ENCODE peak calls at places on chromosome 13, in nine cellular contexts. One of them, this sample, is unnamed.

GRCh38 chr13:32165791-32166190 is 134.2 kb downstream of the FRY start:
- DNase-seq in DND-41: no peak
- DNase-seq in right lobe of liver: no peak
- DNase-seq in transverse colon: no peak
- DNase-seq in HCT116: no peak
- DNase-seq in GM23248: no peak
- DNase-seq in SK-N-MC: no peak
- DNase-seq in fibroblast of lung: no peak
- DNase-seq in heart left ventricle: peak; percentile 74
- DNase-seq in this sample: peak; percentile 57

GRCh38 chr13:39816936-39817335 is 161.5 kb downstream of the COG6 start:
- DNase-seq in DND-41: no peak
- DNase-seq in right lobe of liver: no peak
- DNase-seq in transverse colon: no peak
- DNase-seq in HCT116: no peak
- DNase-seq in GM23248: no peak
- DNase-seq in SK-N-MC: no peak
- DNase-seq in fibroblast of lung: peak; percentile 72
- DNase-seq in heart left ventricle: no peak
- DNase-seq in this sample: no peak

GRCh38 chr13:98916403-98916802 is 61.5 kb downstream of the DOCK9 start:
- DNase-seq in DND-41: no peak
- DNase-seq in right lobe of liver: no peak
- DNase-seq in transverse colon: no peak
- DNase-seq in HCT116: no peak
- DNase-seq in GM23248: no peak
- DNase-seq in SK-N-MC: no peak
- DNase-seq in fibroblast of lung: no peak
- DNase-seq in heart left ventricle: no peak
- DNase-seq in this sample: no peak

GRCh38 chr13:32206097-32206740 is 108.9 kb downstream of the ZAR1L start:
- DNase-seq in DND-41: no peak
- DNase-seq in right lobe of liver: no peak
- DNase-seq in transverse colon: no peak
- DNase-seq in HCT116: no peak
- DNase-seq in GM23248: peak; percentile 12
- DNase-seq in SK-N-MC: no peak
- DNase-seq in fibroblast of lung: no peak
- DNase-seq in heart left ventricle: no peak
- DNase-seq in this sample: no peak

GRCh38 chr13:27044837-27045570 is 126.6 kb downstream of the USP12 start:
- DNase-seq in DND-41: peak; percentile 53
- DNase-seq in right lobe of liver: no peak
- DNase-seq in transverse colon: no peak
- DNase-seq in HCT116: no peak
- DNase-seq in GM23248: no peak
- DNase-seq in SK-N-MC: no peak
- DNase-seq in fibroblast of lung: no peak
- DNase-seq in heart left ventricle: no peak
- DNase-seq in this sample: no peak

GRCh38 chr13:110911880-110912279 is 3.0 kb downstream of the ANKRD10 start:
- DNase-seq in DND-41: no peak
- DNase-seq in right lobe of liver: no peak
- DNase-seq in transverse colon: no peak
- DNase-seq in HCT116: no peak
- DNase-seq in GM23248: peak; percentile 53
- DNase-seq in SK-N-MC: no peak
- DNase-seq in fibroblast of lung: peak; percentile 41
- DNase-seq in heart left ventricle: no peak
- DNase-seq in this sample: no peak

GRCh38 chr13:24618219-24618955 is 61.8 kb upstream of the ATP12A start:
- DNase-seq in DND-41: peak; percentile 81
- DNase-seq in right lobe of liver: no peak
- DNase-seq in transverse colon: peak; percentile 41
- DNase-seq in HCT116: no peak
- DNase-seq in GM23248: no peak
- DNase-seq in SK-N-MC: no peak
- DNase-seq in fibroblast of lung: peak; percentile 14
- DNase-seq in heart left ventricle: no peak
- DNase-seq in this sample: no peak

GRCh38 chr13:54593504-54593903 is 1564.9 kb downstream of the OLFM4 start:
- DNase-seq in DND-41: no peak
- DNase-seq in right lobe of liver: no peak
- DNase-seq in transverse colon: no peak
- DNase-seq in HCT116: no peak
- DNase-seq in GM23248: no peak
- DNase-seq in SK-N-MC: no peak
- DNase-seq in fibroblast of lung: no peak
- DNase-seq in heart left ventricle: no peak
- DNase-seq in this sample: no peak

GRCh38 chr13:53038993-53039392 is 10.4 kb downstream of the OLFM4 start:
- DNase-seq in DND-41: no peak
- DNase-seq in right lobe of liver: no peak
- DNase-seq in transverse colon: no peak
- DNase-seq in HCT116: no peak
- DNase-seq in GM23248: no peak
- DNase-seq in SK-N-MC: no peak
- DNase-seq in fibroblast of lung: no peak
- DNase-seq in heart left ventricle: no peak
- DNase-seq in this sample: no peak

GRCh38 chr13:36275190-36276002 is 22.2 kb downstream of the CCDC169 start:
- DNase-seq in DND-41: peak; percentile 6
- DNase-seq in right lobe of liver: no peak
- DNase-seq in transverse colon: no peak
- DNase-seq in HCT116: no peak
- DNase-seq in GM23248: peak; percentile 83
- DNase-seq in SK-N-MC: no peak
- DNase-seq in fibroblast of lung: peak; percentile 84
- DNase-seq in heart left ventricle: no peak
- DNase-seq in this sample: peak; percentile 48

GRCh38 chr13:50400035-50400726 is 384.9 kb downstream of the KCNRG start:
- DNase-seq in DND-41: no peak
- DNase-seq in right lobe of liver: no peak
- DNase-seq in transverse colon: no peak
- DNase-seq in HCT116: no peak
- DNase-seq in GM23248: no peak
- DNase-seq in SK-N-MC: no peak
- DNase-seq in fibroblast of lung: peak; percentile 66
- DNase-seq in heart left ventricle: peak; percentile 65
- DNase-seq in this sample: peak; percentile 48

GRCh38 chr13:111503376-111503775 is 182.9 kb downstream of the TEX29 start:
- DNase-seq in DND-41: no peak
- DNase-seq in right lobe of liver: peak; percentile 12
- DNase-seq in transverse colon: no peak
- DNase-seq in HCT116: no peak
- DNase-seq in GM23248: no peak
- DNase-seq in SK-N-MC: no peak
- DNase-seq in fibroblast of lung: no peak
- DNase-seq in heart left ventricle: no peak
- DNase-seq in this sample: no peak

GRCh38 chr13:21297914-21298831 is 121.7 kb downstream of the MRPL57 start:
- DNase-seq in DND-41: peak; percentile 89
- DNase-seq in right lobe of liver: peak; percentile 90
- DNase-seq in transverse colon: peak; percentile 90
- DNase-seq in HCT116: peak; percentile 86
- DNase-seq in GM23248: peak; percentile 98
- DNase-seq in SK-N-MC: no peak
- DNase-seq in fibroblast of lung: peak; percentile 89
- DNase-seq in heart left ventricle: peak; percentile 88
- DNase-seq in this sample: peak; percentile 83

GRCh38 chr13:21812192-21812626 is 141.3 kb downstream of the FGF9 start:
- DNase-seq in DND-41: no peak
- DNase-seq in right lobe of liver: no peak
- DNase-seq in transverse colon: no peak
- DNase-seq in HCT116: no peak
- DNase-seq in GM23248: no peak
- DNase-seq in SK-N-MC: no peak
- DNase-seq in fibroblast of lung: no peak
- DNase-seq in heart left ventricle: no peak
- DNase-seq in this sample: no peak

GRCh38 chr13:59356607-59357006 is 807.1 kb downstream of the DIAPH3 start:
- DNase-seq in DND-41: no peak
- DNase-seq in right lobe of liver: peak; percentile 66
- DNase-seq in transverse colon: peak; percentile 18
- DNase-seq in HCT116: no peak
- DNase-seq in GM23248: peak; percentile 1
- DNase-seq in SK-N-MC: no peak
- DNase-seq in fibroblast of lung: peak; percentile 55
- DNase-seq in heart left ventricle: peak; percentile 90
- DNase-seq in this sample: peak; percentile 93

GRCh38 chr13:111401755-111402154 is 81.3 kb downstream of the TEX29 start:
- DNase-seq in DND-41: no peak
- DNase-seq in right lobe of liver: peak; percentile 24
- DNase-seq in transverse colon: no peak
- DNase-seq in HCT116: no peak
- DNase-seq in GM23248: no peak
- DNase-seq in SK-N-MC: no peak
- DNase-seq in fibroblast of lung: no peak
- DNase-seq in heart left ventricle: no peak
- DNase-seq in this sample: no peak

GRCh38 chr13:25085125-25085742 is 10.7 kb upstream of the PABPC3 start:
- DNase-seq in DND-41: peak; percentile 8
- DNase-seq in right lobe of liver: no peak
- DNase-seq in transverse colon: peak; percentile 9
- DNase-seq in HCT116: peak; percentile 36
- DNase-seq in GM23248: peak; percentile 63
- DNase-seq in SK-N-MC: peak; percentile 39
- DNase-seq in fibroblast of lung: peak; percentile 37
- DNase-seq in heart left ventricle: no peak
- DNase-seq in this sample: no peak

GRCh38 chr13:42807866-42808265 is 26.5 kb downstream of the FAM216B start:
- DNase-seq in DND-41: no peak
- DNase-seq in right lobe of liver: no peak
- DNase-seq in transverse colon: no peak
- DNase-seq in HCT116: no peak
- DNase-seq in GM23248: peak; percentile 82
- DNase-seq in SK-N-MC: no peak
- DNase-seq in fibroblast of lung: peak; percentile 43
- DNase-seq in heart left ventricle: no peak
- DNase-seq in this sample: no peak

GRCh38 chr13:108096301-108096700 is 119.0 kb downstream of the LIG4 start:
- DNase-seq in DND-41: no peak
- DNase-seq in right lobe of liver: no peak
- DNase-seq in transverse colon: no peak
- DNase-seq in HCT116: no peak
- DNase-seq in GM23248: no peak
- DNase-seq in SK-N-MC: no peak
- DNase-seq in fibroblast of lung: no peak
- DNase-seq in heart left ventricle: no peak
- DNase-seq in this sample: no peak

DNA sequence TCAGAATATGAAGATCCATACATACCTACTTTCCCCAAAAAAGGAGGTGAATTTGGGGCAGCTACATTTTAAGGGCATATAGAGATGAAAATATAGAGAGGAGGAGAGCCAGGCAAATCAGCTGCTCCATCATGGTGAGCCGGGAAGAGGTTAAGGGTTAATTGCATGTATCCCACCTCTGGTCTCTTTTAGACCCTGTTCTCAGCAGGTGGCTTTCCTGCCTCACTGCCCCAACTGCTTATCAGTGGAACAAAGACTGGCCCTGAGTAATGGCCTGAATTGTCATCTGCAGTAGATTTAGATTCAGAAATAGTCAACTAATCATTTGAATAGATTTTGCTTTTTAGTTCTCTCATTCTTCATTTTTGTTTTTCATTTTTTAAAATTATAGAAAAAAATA is 206.6 kb downstream of the SPRY2 start:
- DNase-seq in DND-41: no peak
- DNase-seq in right lobe of liver: no peak
- DNase-seq in transverse colon: no peak
- DNase-seq in HCT116: no peak
- DNase-seq in GM23248: no peak
- DNase-seq in SK-N-MC: no peak
- DNase-seq in fibroblast of lung: no peak
- DNase-seq in heart left ventricle: no peak
- DNase-seq in this sample: no peak
- H3K27ac ChIP-seq in DND-41: no peak overlapping the region
- H3K27ac ChIP-seq in right lobe of liver: no peak overlapping the region
- H3K27ac ChIP-seq in transverse colon: peak overlapping the region; percentile 74
- H3K27ac ChIP-seq in HCT116: no peak overlapping the region
- H3K27ac ChIP-seq in GM23248: no peak overlapping the region
- H3K27ac ChIP-seq in SK-N-MC: no peak overlapping the region
- H3K27ac ChIP-seq in fibroblast of lung: no peak overlapping the region
- H3K27ac ChIP-seq in heart left ventricle: peak overlapping the region; percentile 89
- H3K27ac ChIP-seq in this sample: peak overlapping the region; percentile 90

GRCh38 chr13:78572459-78572858 is 30.9 kb downstream of the POU4F1 start:
- DNase-seq in DND-41: no peak
- DNase-seq in right lobe of liver: no peak
- DNase-seq in transverse colon: no peak
- DNase-seq in HCT116: no peak
- DNase-seq in GM23248: no peak
- DNase-seq in SK-N-MC: no peak
- DNase-seq in fibroblast of lung: no peak
- DNase-seq in heart left ventricle: no peak
- DNase-seq in this sample: no peak

GRCh38 chr13:78576266-78576665 is 27.1 kb downstream of the POU4F1 start:
- DNase-seq in DND-41: no peak
- DNase-seq in right lobe of liver: no peak
- DNase-seq in transverse colon: no peak
- DNase-seq in HCT116: no peak
- DNase-seq in GM23248: no peak
- DNase-seq in SK-N-MC: no peak
- DNase-seq in fibroblast of lung: no peak
- DNase-seq in heart left ventricle: no peak
- DNase-seq in this sample: no peak
- H3K4me3 ChIP-seq in DND-41: no peak overlapping the region
- H3K4me3 ChIP-seq in right lobe of liver: no peak overlapping the region
- H3K4me3 ChIP-seq in transverse colon: no peak overlapping the region
- H3K4me3 ChIP-seq in HCT116: no peak overlapping the region
- H3K4me3 ChIP-seq in GM23248: no peak overlapping the region
- H3K4me3 ChIP-seq in SK-N-MC: no peak overlapping the region
- H3K4me3 ChIP-seq in fibroblast of lung: no peak overlapping the region
- H3K4me3 ChIP-seq in heart left ventricle: no peak overlapping the region
- H3K4me3 ChIP-seq in this sample: no peak overlapping the region

DNA sequence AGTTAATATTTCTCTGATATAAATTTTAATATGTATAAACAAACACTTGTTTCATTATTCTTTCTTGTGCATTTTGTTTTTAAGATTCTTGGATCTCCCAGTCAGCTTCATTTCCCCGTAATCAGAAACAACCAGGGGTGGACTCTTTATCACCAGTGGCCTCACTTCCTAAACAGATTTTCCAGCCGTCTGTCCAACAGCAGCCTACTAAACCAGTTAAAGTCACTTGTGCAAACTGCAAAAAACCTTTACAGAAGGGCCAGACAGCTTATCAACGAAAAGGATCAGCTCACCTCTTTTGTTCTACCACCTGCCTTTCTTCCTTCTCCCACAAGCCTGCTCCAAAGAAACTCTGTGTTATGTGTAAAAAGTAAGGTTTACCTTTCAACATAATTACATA is 44.2 kb downstream of the ZMYM2 start:
- DNase-seq in DND-41: no peak
- DNase-seq in right lobe of liver: no peak
- DNase-seq in transverse colon: no peak
- DNase-seq in HCT116: no peak
- DNase-seq in GM23248: no peak
- DNase-seq in SK-N-MC: no peak
- DNase-seq in fibroblast of lung: no peak
- DNase-seq in heart left ventricle: no peak
- DNase-seq in this sample: no peak
- H3K27ac ChIP-seq in DND-41: no peak overlapping the region
- H3K27ac ChIP-seq in right lobe of liver: no peak overlapping the region
- H3K27ac ChIP-seq in transverse colon: no peak overlapping the region
- H3K27ac ChIP-seq in HCT116: no peak overlapping the region
- H3K27ac ChIP-seq in GM23248: no peak overlapping the region
- H3K27ac ChIP-seq in SK-N-MC: no peak overlapping the region
- H3K27ac ChIP-seq in fibroblast of lung: no peak overlapping the region
- H3K27ac ChIP-seq in heart left ventricle: no peak overlapping the region
- H3K27ac ChIP-seq in this sample: no peak overlapping the region

GRCh38 chr13:105579821-105580707 is 955.4 kb downstream of the EFNB2 start:
- DNase-seq in DND-41: no peak
- DNase-seq in right lobe of liver: no peak
- DNase-seq in transverse colon: no peak
- DNase-seq in HCT116: no peak
- DNase-seq in GM23248: no peak
- DNase-seq in SK-N-MC: no peak
- DNase-seq in fibroblast of lung: no peak
- DNase-seq in heart left ventricle: no peak
- DNase-seq in this sample: no peak
- H3K4me3 ChIP-seq in DND-41: no peak overlapping the region
- H3K4me3 ChIP-seq in right lobe of liver: no peak overlapping the region
- H3K4me3 ChIP-seq in transverse colon: no peak overlapping the region
- H3K4me3 ChIP-seq in HCT116: no peak overlapping the region
- H3K4me3 ChIP-seq in GM23248: no peak overlapping the region
- H3K4me3 ChIP-seq in SK-N-MC: no peak overlapping the region
- H3K4me3 ChIP-seq in fibroblast of lung: no peak overlapping the region
- H3K4me3 ChIP-seq in heart left ventricle: no peak overlapping the region
- H3K4me3 ChIP-seq in this sample: no peak overlapping the region

This sample was measured in heart right ventricle.